ENCODE peak calls at places on chromosomes 16 and 17, in seven cellular contexts. R is HEK293T; U is stimulated activated CD8-positive, alpha-beta memory T cell treated with anti-CD3 and anti-CD28 coated beads, Interleukin-4, amount 100 ng/mL, for 24 hours; A is osteocyte; W is esophagus squamous epithelium; P is HAP-1; S is effector CD4-positive, alpha-beta T cell. V is an unnamed sample.

GRCh38 chr17:39808409-39808997 is 55.6 kb downstream of the IKZF3 start:
- DNase-seq in R (no peak), U (no peak), A (no peak), W (no peak), P (no peak), S (no peak), V (no peak)

GRCh38 chr16:75420987-75421819 is 12.1 kb downstream of the CFDP1 start:
- DNase-seq in R (peak), U (no peak), A (no peak), W (no peak), P (peak), S (no peak), V (no peak)

GRCh38 chr16:86251682-86252081 is 258.6 kb upstream of the FOXF1 start:
- DNase-seq in R (no peak), U (no peak), A (no peak), W (no peak), P (no peak), S (no peak), V (no peak)

GRCh38 chr16:53913082-53913870 is 209.3 kb downstream of the FTO start:
- DNase-seq in R (no peak), U (no peak), A (no peak), W (no peak), P (peak), S (no peak), V (peak)

GRCh38 chr16:85675528-85675927 is 13.2 kb downstream of the GINS2 start:
- DNase-seq in R (no peak), U (no peak), A (no peak), W (no peak), P (no peak), S (no peak), V (no peak)

GRCh38 chr16:84836234-84836647 is 16.5 kb downstream of the CRISPLD2 start:
- DNase-seq in R (no peak), U (no peak), A (peak), W (no peak), P (no peak), S (no peak), V (peak)

GRCh38 chr17:78241277-78242023 is 10.0 kb downstream of the TMEM235 start:
- DNase-seq in R (peak), U (no peak), A (no peak), W (no peak), P (peak), S (no peak), V (no peak)

GRCh38 chr17:4163951-4164350 is 21.0 kb downstream of the CYB5D2 start:
- DNase-seq in R (no peak), U (no peak), A (no peak), W (no peak), P (no peak), S (no peak), V (peak)

GRCh38 chr16:89026121-89026612 is 49.2 kb upstream of the CBFA2T3 start:
- DNase-seq in R (no peak), U (peak), A (no peak), W (no peak), P (no peak), S (no peak), V (no peak)

GRCh38 chr16:56352351-56353053 is 72.8 kb downstream of the AMFR start:
- DNase-seq in R (no peak), U (no peak), A (no peak), W (no peak), P (no peak), S (no peak), V (peak)

GRCh38 chr17:42459983-42460300 is 1.3 kb downstream of the ATP6V0A1 start:
- DNase-seq in R (peak), U (no peak), A (no peak), W (no peak), P (no peak), S (no peak), V (no peak)

GRCh38 chr17:83194189-83194565 is 114.8 kb downstream of the METRNL start:
- DNase-seq in R (no peak), U (no peak), A (no peak), W (no peak), P (no peak), S (no peak), V (no peak)

GRCh38 chr17:40542562-40543411 is 22.5 kb downstream of the CCR7 start:
- DNase-seq in R (no peak), U (no peak), A (peak), W (no peak), P (no peak), S (no peak), V (peak)

GRCh38 chr16:78665373-78665772 is 565.9 kb downstream of the WWOX start:
- DNase-seq in R (no peak), U (no peak), A (no peak), W (no peak), P (no peak), S (no peak), V (no peak)

GRCh38 chr17:27333410-27333980 is 39.6 kb downstream of the WSB1 start:
- DNase-seq in R (no peak), U (no peak), A (no peak), W (no peak), P (no peak), S (no peak), V (no peak)

GRCh38 chr16:46889942-46890300 is 5.8 kb downstream of the GPT2 start:
- DNase-seq in R (no peak), U (no peak), A (no peak), W (no peak), P (no peak), S (no peak), V (no peak)

GRCh38 chr17:49741009-49741691 is 22.8 kb downstream of the FAM117A start:
- DNase-seq in R (no peak), U (no peak), A (no peak), W (no peak), P (no peak), S (no peak), V (no peak)

GRCh38 chr17:2171725-2172446 is 117.0 kb downstream of the HIC1 start:
- DNase-seq in R (no peak), U (no peak), A (no peak), W (no peak), P (no peak), S (no peak), V (peak)

GRCh38 chr16:1469693-1470201 is 5.1 kb downstream of the CLCN7 start:
- DNase-seq in R (no peak), U (no peak), A (no peak), W (no peak), P (no peak), S (no peak), V (no peak)

GRCh38 chr17:76544123-76544915 is 4.5 kb downstream of the PRCD start:
- DNase-seq in R (no peak), U (no peak), A (no peak), W (no peak), P (no peak), S (no peak), V (no peak)

GRCh38 chr16:68640972-68641371 is 4.1 kb upstream of the CDH3 start:
- DNase-seq in R (no peak), U (no peak), A (no peak), W (no peak), P (no peak), S (no peak), V (no peak)

GRCh38 chr17:6072611-6073010 is 2.4 kb downstream of the WSCD1 start:
- DNase-seq in R (no peak), U (no peak), A (no peak), W (no peak), P (no peak), S (no peak), V (no peak)

V was measured in gastrocnemius medialis.